ENCODE peak calls at places on chromosomes 13 and 19, in five cellular contexts. W is heart right ventricle, R is prostate gland, O is esophagus squamous epithelium, Z is suprapubic skin. I is an unnamed sample. For H3K36me3, the result is how much of the 10 kb centered on the place peaks cover.

GRCh38 chr13:58318495-58319167 is 687.1 kb downstream of the PCDH17 start:
- DNase-seq in W (no peak), R (no peak), O (no peak), Z (no peak), I (no peak)

GRCh38 chr13:42071667-42072419 is 23.4 kb downstream of the DGKH start:
- DNase-seq in W (no peak), R (no peak), O (no peak), Z (no peak), I (no peak)

GRCh38 chr19:11405846-11406643 is 13.1 kb downstream of the RGL3 start:
- DNase-seq in W (peak), R (no peak), O (no peak), Z (no peak), I (no peak)

GRCh38 chr13:32471187-32471922 is 43.4 kb upstream of the N4BP2L1 start:
- DNase-seq in W (peak), R (no peak), O (no peak), Z (no peak), I (no peak)

GRCh38 chr19:5338661-5339469 is 1.7 kb downstream of the PTPRS start:
- DNase-seq in W (no peak), R (no peak), O (no peak), Z (no peak), I (no peak)

GRCh38 chr19:55301459-55302331 is 17.9 kb downstream of the BRSK1 start:
- DNase-seq in W (peak), R (peak), O (no peak), Z (peak), I (peak)

GRCh38 chr13:77729502-77730221 is 32.2 kb downstream of the SLAIN1 start:
- DNase-seq in W (no peak), R (no peak), O (no peak), Z (no peak), I (no peak)

GRCh38 chr19:14073925-14074838 is 1.6 kb downstream of the MISP3 start:
- DNase-seq in W (no peak), R (peak), O (no peak), Z (no peak), I (peak)

GRCh38 chr13:100789968-100790367 is 115.4 kb upstream of the TMTC4 start:
- DNase-seq in W (no peak), R (no peak), O (no peak), Z (no peak), I (no peak)

DNA sequence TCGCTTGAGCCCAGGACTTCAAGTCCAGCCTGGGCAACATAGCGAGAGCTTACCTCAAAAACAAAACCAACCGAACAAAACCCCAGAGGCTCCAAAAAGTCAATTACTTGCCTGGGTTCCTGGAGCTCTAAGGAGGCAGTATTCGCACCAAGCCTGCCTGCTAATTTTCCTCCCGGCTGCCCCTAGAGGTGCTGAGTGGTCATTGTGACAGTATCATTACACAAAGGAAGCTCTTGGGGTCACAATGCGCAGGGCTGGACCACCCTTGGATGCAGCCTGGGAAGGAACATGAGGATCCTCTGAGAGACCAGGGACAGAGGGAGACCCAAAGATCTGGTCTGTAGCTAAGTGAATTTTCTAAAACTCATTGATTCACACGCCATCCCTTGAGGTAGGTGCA is 8.5 kb upstream of the PEX11G start:
- DNase-seq in W (no peak), R (no peak), O (no peak), Z (no peak), I (no peak)
- TF ChIP-seq CTCF in W (peak), R (no peak), O (no peak), Z (no peak), I (peak)

GRCh38 chr19:19354932-19355331 is 34.3 kb downstream of the MAU2 start:
- DNase-seq in W (no peak), R (no peak), O (no peak), Z (no peak), I (no peak)

GRCh38 chr19:19355606-19356139 is 35.0 kb downstream of the MAU2 start:
- DNase-seq in W (no peak), R (no peak), O (no peak), Z (no peak), I (no peak)

GRCh38 chr19:19354007-19354406 is 33.4 kb downstream of the MAU2 start:
- DNase-seq in W (no peak), R (no peak), O (no peak), Z (no peak), I (no peak)

GRCh38 chr19:19356901-19357566 is 36.4 kb downstream of the MAU2 start:
- DNase-seq in W (no peak), R (no peak), O (no peak), Z (no peak), I (no peak)

GRCh38 chr19:19356500-19356899 is 35.9 kb downstream of the MAU2 start:
- DNase-seq in W (no peak), R (no peak), O (no peak), Z (no peak), I (no peak)
- H3K36me3 ChIP-seq in W (half or more), R (under half), O (under half), Z (half or more), I (under half)

GRCh38 chr19:48630289-48631036 is 6.7 kb downstream of the DBP start:
- DNase-seq in W (peak), R (no peak), O (no peak), Z (peak), I (no peak)
- H3K4me3 ChIP-seq in W (no peak), R (no peak), O (no peak), Z (no peak), I (no peak)

GRCh38 chr13:74816737-74817136 is 665.2 kb downstream of the TBC1D4 start:
- DNase-seq in W (no peak), R (no peak), O (no peak), Z (no peak), I (no peak)
- TF ChIP-seq CTCF in W (no peak), R (no peak), O (no peak), Z (no peak), I (no peak)

GRCh38 chr19:36340786-36341386 is 38.1 kb downstream of the ZFP14 start:
- DNase-seq in W (no peak), R (no peak), O (no peak), Z (no peak), I (no peak)
- H3K36me3 ChIP-seq in W (half or more), R (under half), O (under half), Z (under half), I (under half)

DNA sequence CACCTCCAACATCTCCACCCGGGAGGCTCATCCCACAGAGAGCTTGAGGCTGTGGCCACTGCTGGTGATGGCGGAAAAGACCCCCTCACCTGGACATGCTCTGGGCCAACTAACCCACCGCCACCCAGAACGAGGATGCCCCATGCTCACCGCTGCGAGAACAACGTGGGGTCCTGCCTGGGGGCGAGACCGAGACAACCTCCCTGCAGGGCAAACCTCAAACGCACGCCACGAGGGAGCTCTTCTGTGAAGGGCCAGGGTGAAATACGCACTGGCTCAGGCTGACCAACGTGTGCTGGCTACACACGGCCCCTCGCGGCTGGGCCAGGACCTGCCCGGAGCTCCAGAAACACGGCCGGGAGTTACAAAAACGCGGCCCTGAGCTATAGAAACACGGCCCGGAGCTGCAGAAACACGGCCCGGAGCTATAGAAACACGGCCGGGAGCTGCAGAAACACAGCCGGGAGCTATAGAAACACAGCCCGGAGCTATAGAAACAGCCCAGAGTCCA is 19.0 kb upstream of the PLPP2 start:
- DNase-seq in W (no peak), R (no peak), O (no peak), Z (no peak), I (no peak)
- H3K4me3 ChIP-seq in W (peak), R (no peak), O (peak), Z (peak), I (no peak)

DNA sequence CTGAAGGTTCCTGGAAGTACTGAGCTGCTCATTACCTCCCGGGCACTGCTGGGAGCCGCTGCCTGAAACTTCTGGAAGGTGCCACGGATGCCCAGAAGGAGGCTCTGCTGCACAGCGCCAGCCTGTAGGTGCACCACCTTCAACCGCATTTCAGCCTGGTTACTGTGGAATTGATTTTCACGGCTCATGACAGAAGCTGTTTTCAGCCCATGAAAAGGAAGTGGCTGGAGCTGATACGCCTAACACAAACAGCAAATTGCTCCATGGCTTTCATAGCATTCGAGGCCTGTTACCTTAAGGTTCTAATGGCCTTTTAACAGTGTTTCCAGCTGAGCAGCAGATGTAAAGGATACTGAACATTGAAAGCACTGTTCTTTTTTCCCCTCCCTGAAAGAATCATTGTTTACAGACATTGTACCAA is 22.0 kb downstream of the GPC6 start:
- DNase-seq in W (no peak), R (peak), O (no peak), Z (no peak), I (no peak)
- TF ChIP-seq CTCF in W (no peak), R (no peak), O (no peak), Z (no peak), I (no peak)

DNA sequence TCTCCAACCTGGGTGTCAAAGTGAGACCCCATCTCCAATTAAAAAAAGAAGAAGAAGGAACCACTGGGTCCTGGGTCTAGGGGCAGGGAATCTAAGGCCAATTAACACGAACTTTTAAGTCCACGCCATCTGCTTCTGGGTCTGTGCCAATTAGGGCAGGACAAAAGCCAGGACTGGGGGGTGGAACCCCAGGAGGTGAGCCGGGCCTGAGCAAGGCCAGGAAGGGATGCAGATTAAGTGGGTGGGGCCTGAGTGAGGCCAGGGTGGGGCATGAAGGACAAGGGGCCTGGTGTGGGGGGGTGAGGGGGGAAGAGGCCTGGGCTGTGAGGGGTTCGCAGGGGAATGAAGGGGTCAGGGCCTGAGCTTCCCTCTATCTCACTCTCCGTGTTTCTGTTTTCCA is 26.3 kb upstream of the ZNF83 start:
- DNase-seq in W (no peak), R (no peak), O (no peak), Z (no peak), I (no peak)
- H3K36me3 ChIP-seq in W (under half), R (under half), O (under half), Z (under half), I (under half)

I was measured in PC-9.